ENCODE peak calls at places on chromosomes 1 and 21, in five cellular contexts. I, S, R, V and T are unnamed samples. For H3K4me1, the result is how much of the 10 kb centered on the place peaks cover.

GRCh38 chr1:1348420-1349255 is 580 bp downstream of the DVL1 start:
- DNase-seq in I (no peak), S (peak), R (peak), V (peak), T (no peak)

GRCh38 chr1:39181311-39181710 is 23.2 kb upstream of the MACF1 start:
- DNase-seq in I (no peak), S (no peak), R (no peak), V (no peak), T (no peak)

GRCh38 chr1:221827307-221827642 is 85.4 kb upstream of the DUSP10 start:
- DNase-seq in I (no peak), S (no peak), R (no peak), V (no peak), T (no peak)

GRCh38 chr1:178048883-178049282 is 45.0 kb upstream of the RASAL2 start:
- DNase-seq in I (no peak), S (no peak), R (no peak), V (no peak), T (no peak)

GRCh38 chr1:28173151-28173979 is 3.1 kb downstream of the PTAFR start:
- DNase-seq in I (no peak), S (peak), R (peak), V (peak), T (no peak)

GRCh38 chr1:238060046-238060445 is 169.3 kb upstream of the ZP4 start:
- DNase-seq in I (no peak), S (no peak), R (no peak), V (no peak), T (no peak)

GRCh38 chr1:33358771-33359503 is 38.0 kb upstream of the A3GALT2 start:
- DNase-seq in I (no peak), S (no peak), R (no peak), V (no peak), T (no peak)

GRCh38 chr1:190717055-190717454 is 239.4 kb upstream of the BRINP3 start:
- DNase-seq in I (no peak), S (no peak), R (no peak), V (no peak), T (no peak)

GRCh38 chr1:23478896-23479790 is 4.8 kb downstream of the ASAP3 start:
- DNase-seq in I (peak), S (peak), R (no peak), V (peak), T (peak)

GRCh38 chr1:224198572-224198971 is 15.5 kb downstream of the DEGS1 start:
- DNase-seq in I (no peak), S (no peak), R (no peak), V (no peak), T (no peak)

GRCh38 chr1:161949543-161949942 is 74.1 kb downstream of the OLFML2B start:
- DNase-seq in I (no peak), S (no peak), R (no peak), V (no peak), T (no peak)

GRCh38 chr1:156807627-156808026 is 9.0 kb downstream of the SH2D2A start:
- DNase-seq in I (no peak), S (no peak), R (no peak), V (no peak), T (no peak)

GRCh38 chr1:27567183-27567526 is 36.8 kb downstream of the AHDC1 start:
- DNase-seq in I (no peak), S (no peak), R (no peak), V (no peak), T (no peak)

GRCh38 chr1:204249736-204250427 is 36.1 kb upstream of the GOLT1A start:
- DNase-seq in I (no peak), S (no peak), R (no peak), V (no peak), T (no peak)

GRCh38 chr1:223022641-223023473 is 120.2 kb downstream of the TLR5 start:
- DNase-seq in I (peak), S (no peak), R (no peak), V (no peak), T (no peak)

GRCh38 chr1:17177654-17178053 is 27.3 kb upstream of the PADI1 start:
- DNase-seq in I (no peak), S (no peak), R (no peak), V (no peak), T (no peak)

GRCh38 chr1:181638004-181638403 is 154.7 kb downstream of the CACNA1E start:
- DNase-seq in I (no peak), S (no peak), R (no peak), V (no peak), T (no peak)

GRCh38 chr1:151819227-151819835 is 12.3 kb downstream of the RORC start:
- DNase-seq in I (no peak), S (no peak), R (no peak), V (no peak), T (no peak)

GRCh38 chr1:46480959-46481646 is 8.5 kb upstream of the DMBX1 start:
- DNase-seq in I (no peak), S (no peak), R (peak), V (peak), T (no peak)

GRCh38 chr1:30255111-30255510 is 468.3 kb downstream of the MATN1 start:
- DNase-seq in I (no peak), S (no peak), R (no peak), V (no peak), T (no peak)

GRCh38 chr1:58785424-58786058 is 1.7 kb upstream of the JUN start:
- DNase-seq in I (peak), S (peak), R (peak), V (peak), T (peak)

GRCh38 chr1:227937531-227938145 is 10.1 kb downstream of the WNT9A start:
- DNase-seq in I (no peak), S (peak), R (peak), V (no peak), T (no peak)

GRCh38 chr1:227938911-227939790 is 8.6 kb downstream of the WNT9A start:
- DNase-seq in I (no peak), S (peak), R (peak), V (no peak), T (peak)

GRCh38 chr1:227935826-227936225 is 11.9 kb downstream of the WNT9A start:
- DNase-seq in I (no peak), S (no peak), R (no peak), V (no peak), T (no peak)

GRCh38 chr1:227938276-227938675 is 9.5 kb downstream of the WNT9A start:
- DNase-seq in I (no peak), S (no peak), R (peak), V (no peak), T (no peak)

DNA sequence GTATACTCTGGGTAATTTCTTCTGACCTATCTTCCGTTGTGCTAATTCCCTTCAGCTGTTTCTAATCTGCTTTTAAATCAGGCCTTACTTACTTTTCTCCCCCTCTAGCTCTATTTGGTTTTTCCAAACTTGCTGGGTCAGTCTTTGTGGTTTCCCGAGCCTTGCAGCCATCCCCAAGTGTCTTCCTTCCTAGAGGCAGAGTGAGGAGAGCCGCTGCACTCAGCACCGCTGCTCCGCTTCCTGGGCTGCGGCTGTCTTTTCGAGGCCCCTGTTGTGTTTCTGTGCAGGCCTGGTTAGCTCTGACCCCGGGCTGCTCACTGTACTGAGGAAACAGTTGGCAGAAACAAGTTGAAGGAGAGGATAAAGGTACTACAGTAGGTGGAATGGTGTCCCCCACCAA is 10.7 kb downstream of the WNT9A start:
- DNase-seq in I (no peak), S (no peak), R (peak), V (no peak), T (peak)
- H3K27ac ChIP-seq in I (no peak), S (no peak), R (no peak), V (no peak), T (no peak)

GRCh38 chr21:46636550-46637289 is 1.2 kb downstream of the PRMT2 start:
- DNase-seq in I (no peak), S (no peak), R (no peak), V (no peak), T (no peak)
- H3K4me1 ChIP-seq in I (half or more), S (under half), R (half or more), V (under half), T (under half)

GRCh38 chr1:170122366-170122765 is 23.4 kb upstream of the NTMT2 start:
- DNase-seq in I (no peak), S (no peak), R (no peak), V (no peak), T (no peak)
- H3K27ac ChIP-seq in I (no peak), S (no peak), R (no peak), V (no peak), T (no peak)

GRCh38 chr1:228984646-228985631 is 249.7 kb downstream of the RHOU start:
- DNase-seq in I (no peak), S (no peak), R (no peak), V (no peak), T (no peak)
- H3K4me1 ChIP-seq in I (under half), S (under half), R (half or more), V (under half), T (under half)

DNA sequence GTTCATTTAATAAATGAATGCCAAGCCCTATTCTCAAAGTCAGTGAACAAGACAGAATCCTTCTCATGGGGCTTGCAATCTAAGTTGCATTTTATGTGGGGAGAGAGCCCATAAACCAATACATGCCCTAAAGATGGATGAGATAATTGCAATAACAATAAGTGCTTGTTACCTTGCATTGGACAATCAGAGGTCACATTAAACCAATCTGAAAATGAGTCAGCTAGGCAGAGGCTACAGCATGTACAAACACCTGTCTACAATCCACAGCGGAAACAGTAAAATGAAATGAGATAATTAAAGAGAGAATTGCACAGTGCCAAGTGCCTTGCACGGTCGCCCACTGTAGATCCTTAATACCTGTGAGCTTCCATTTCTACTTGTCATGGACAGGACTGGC is 7.4 kb upstream of the IGFN1 start:
- DNase-seq in I (no peak), S (no peak), R (no peak), V (no peak), T (no peak)
- H3K27ac ChIP-seq in I (no peak), S (no peak), R (no peak), V (no peak), T (no peak)